ENCODE peak calls at places on chromosome 15, in seven cellular contexts. Y, C, H, P, O, M and R are unnamed samples.

GRCh38 chr15:33985287-33985686 is 17.0 kb downstream of the CHRM5 start:
- DNase-seq in Y (peak; percentile 78), C (peak; percentile 22), H (no peak), P (no peak), O (no peak), M (peak; percentile 56), R (peak; percentile 47)

GRCh38 chr15:27828721-27829120 is 270.4 kb downstream of the OCA2 start:
- DNase-seq in Y (no peak), C (no peak), H (no peak), P (no peak), O (no peak), M (no peak), R (no peak)

GRCh38 chr15:72058590-72058989 is 59.4 kb downstream of the MYO9A start:
- DNase-seq in Y (peak; percentile 39), C (no peak), H (no peak), P (no peak), O (no peak), M (no peak), R (no peak)

GRCh38 chr15:33722005-33722672 is 246.2 kb upstream of the CHRM5 start:
- DNase-seq in Y (peak; percentile 83), C (no peak), H (no peak), P (no peak), O (peak; percentile 63), M (no peak), R (no peak)

GRCh38 chr15:92463352-92463751 is 69.7 kb downstream of the ST8SIA2 start:
- DNase-seq in Y (no peak), C (no peak), H (no peak), P (no peak), O (no peak), M (no peak), R (no peak)

GRCh38 chr15:82045179-82045891 is 483 bp downstream of the MEX3B start:
- DNase-seq in Y (peak; percentile 80), C (peak; percentile 55), H (no peak), P (peak; percentile 38), O (no peak), M (peak; percentile 48), R (peak; percentile 80)

GRCh38 chr15:94162946-94163345 is 68.4 kb upstream of the MCTP2 start:
- DNase-seq in Y (no peak), C (no peak), H (no peak), P (no peak), O (no peak), M (no peak), R (no peak)

GRCh38 chr15:62209821-62210220 is 44.7 kb upstream of the C2CD4B start:
- DNase-seq in Y (no peak), C (peak; percentile 39), H (no peak), P (no peak), O (no peak), M (no peak), R (no peak)

GRCh38 chr15:31179683-31180082 is 78.2 kb upstream of the TRPM1 start:
- DNase-seq in Y (no peak), C (no peak), H (no peak), P (no peak), O (no peak), M (peak; percentile 54), R (no peak)

GRCh38 chr15:91891788-91892187 is 38.3 kb downstream of the SLCO3A1 start:
- DNase-seq in Y (no peak), C (no peak), H (no peak), P (no peak), O (no peak), M (no peak), R (no peak)

GRCh38 chr15:68924866-68925599 is 5.3 kb upstream of the SPESP1 start:
- DNase-seq in Y (peak; percentile 91), C (peak; percentile 90), H (peak; percentile 66), P (peak; percentile 80), O (peak; percentile 86), M (peak; percentile 92), R (peak; percentile 85)

GRCh38 chr15:33201376-33202189 is 7.1 kb upstream of the FMN1 start:
- DNase-seq in Y (peak; percentile 77), C (peak; percentile 81), H (peak; percentile 95), P (peak; percentile 85), O (peak; percentile 98), M (peak; percentile 77), R (peak; percentile 87)

GRCh38 chr15:66254364-66255292 is 1.1 kb upstream of the MEGF11 start:
- DNase-seq in Y (no peak), C (no peak), H (no peak), P (no peak), O (no peak), M (peak; percentile 77), R (peak; percentile 50)
- TF ChIP-seq EZH2 in Y (no peak), C (no peak), H (no peak), P (no peak), O (no peak), M (peak; percentile 64), R (peak; percentile 69)

DNA sequence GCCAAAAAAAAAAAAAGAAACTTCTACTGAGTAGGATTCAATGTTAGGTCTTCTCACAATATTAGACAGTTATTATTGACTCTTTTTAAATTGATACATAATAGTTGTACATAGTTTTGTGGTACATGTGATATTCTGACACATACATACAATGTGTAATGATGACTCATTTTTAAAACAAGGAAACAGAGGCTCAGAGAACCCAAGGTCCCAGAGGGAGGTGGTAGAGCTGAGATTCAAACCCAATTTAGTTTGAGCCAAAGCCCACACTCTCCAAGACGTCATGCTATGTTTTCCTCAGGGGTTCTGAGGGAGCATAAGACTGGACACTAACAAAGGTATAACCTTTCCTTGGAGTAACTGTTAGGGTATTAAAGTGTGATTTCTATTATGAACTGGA is 40.6 kb downstream of the MYO5C start:
- DNase-seq in Y (peak; percentile 69), C (no peak), H (no peak), P (no peak), O (peak; percentile 49), M (no peak), R (no peak)
- TF ChIP-seq EZH2phosphoT487 in Y (no peak), C (no peak), H (no peak), P (no peak), O (no peak), M (no peak), R (no peak)

GRCh38 chr15:77821959-77822256 is 189.2 kb upstream of the LINGO1 start:
- DNase-seq in Y (no peak), C (no peak), H (no peak), P (no peak), O (no peak), M (no peak), R (no peak)

GRCh38 chr15:77821188-77821958 is 188.7 kb upstream of the LINGO1 start:
- DNase-seq in Y (peak; percentile 79), C (peak; percentile 84), H (peak; percentile 37), P (peak; percentile 57), O (peak; percentile 54), M (peak; percentile 84), R (peak; percentile 85)

GRCh38 chr15:77819271-77819806 is 186.6 kb upstream of the LINGO1 start:
- DNase-seq in Y (peak; percentile 22), C (peak; percentile 30), H (no peak), P (no peak), O (no peak), M (peak; percentile 51), R (peak; percentile 71)

GRCh38 chr15:77818484-77819270 is 186.0 kb upstream of the LINGO1 start:
- DNase-seq in Y (no peak), C (no peak), H (no peak), P (no peak), O (no peak), M (peak; percentile 44), R (peak; percentile 41)

DNA sequence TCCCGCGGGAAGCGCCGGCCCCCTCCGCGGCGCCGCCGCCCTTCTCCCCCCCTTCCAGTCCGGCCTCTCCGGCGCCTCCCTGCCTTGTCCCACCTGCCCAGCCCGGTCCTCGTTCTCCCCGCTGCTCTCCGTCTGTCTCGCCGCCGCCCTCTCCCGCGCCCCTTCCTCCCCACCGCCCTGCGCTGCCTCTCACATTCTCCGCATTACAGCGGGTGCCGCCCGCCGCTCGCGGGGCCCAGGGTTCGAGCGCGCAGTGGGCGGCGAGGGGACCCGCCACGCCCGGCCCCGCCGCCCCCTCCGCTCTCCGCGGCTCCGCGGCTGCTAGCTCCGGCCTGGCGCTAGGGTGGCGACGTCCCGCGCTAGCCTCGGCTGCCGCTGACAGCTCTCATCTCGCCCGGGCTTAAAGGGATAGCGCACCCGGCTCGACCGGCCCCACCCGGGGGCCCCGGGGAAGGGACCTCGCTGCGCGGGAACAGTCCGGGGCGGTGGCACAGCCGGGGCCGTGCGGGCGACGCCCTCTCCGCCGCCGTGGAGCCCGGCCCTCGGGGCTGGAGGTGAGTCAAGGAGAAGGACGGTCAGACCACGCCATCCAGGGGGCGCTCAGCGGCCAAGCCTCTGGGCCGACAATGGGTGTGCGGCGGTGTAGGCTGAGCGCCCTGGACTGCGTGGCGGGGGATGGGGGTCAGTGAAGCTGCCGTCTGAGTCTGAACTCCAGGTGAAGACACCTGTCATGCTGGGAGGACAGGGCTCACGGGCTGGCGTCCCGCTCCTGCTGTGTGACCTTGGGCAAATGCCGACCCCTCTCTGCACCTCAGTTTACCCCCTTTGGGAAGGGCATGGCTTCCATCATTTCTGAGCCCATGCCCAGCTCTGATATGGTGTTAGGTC is 187.4 kb upstream of the LINGO1 start:
- DNase-seq in Y (peak; percentile 51), C (peak; percentile 71), H (peak; percentile 38), P (peak; percentile 17), O (peak; percentile 9), M (peak; percentile 76), R (peak; percentile 82)
- TF ChIP-seq EZH2 in Y (peak; percentile 96), C (peak; percentile 83), H (no peak), P (peak; percentile 74), O (peak; percentile 82), M (no peak), R (peak; percentile 98)

GRCh38 chr15:73488698-73489097 is 45.7 kb downstream of the REC114 start:
- DNase-seq in Y (no peak), C (no peak), H (no peak), P (no peak), O (no peak), M (no peak), R (no peak)

GRCh38 chr15:73495171-73495570 is 52.2 kb downstream of the REC114 start:
- DNase-seq in Y (no peak), C (no peak), H (no peak), P (no peak), O (no peak), M (no peak), R (no peak)

GRCh38 chr15:73493936-73494335 is 51.0 kb downstream of the REC114 start:
- DNase-seq in Y (peak; percentile 10), C (no peak), H (no peak), P (no peak), O (no peak), M (no peak), R (no peak)
- TF ChIP-seq EZH2phosphoT487 in Y (no peak), C (no peak), H (no peak), P (no peak), O (no peak), M (no peak), R (no peak)

GRCh38 chr15:89395996-89396395 is 61.4 kb upstream of the POLG start:
- DNase-seq in Y (no peak), C (no peak), H (no peak), P (no peak), O (peak; percentile 13), M (no peak), R (no peak)

GRCh38 chr15:89395461-89395875 is 60.8 kb upstream of the POLG start:
- DNase-seq in Y (no peak), C (no peak), H (no peak), P (no peak), O (no peak), M (no peak), R (no peak)

GRCh38 chr15:89397653-89398023 is 63.0 kb upstream of the POLG start:
- DNase-seq in Y (no peak), C (no peak), H (no peak), P (no peak), O (no peak), M (no peak), R (no peak)

GRCh38 chr15:89399070-89399389 is 64.4 kb upstream of the POLG start:
- DNase-seq in Y (no peak), C (no peak), H (no peak), P (no peak), O (no peak), M (no peak), R (no peak)

GRCh38 chr15:89396723-89397652 is 62.4 kb upstream of the POLG start:
- DNase-seq in Y (no peak), C (no peak), H (no peak), P (no peak), O (no peak), M (peak; percentile 81), R (peak; percentile 28)
- TF ChIP-seq EZH2 in Y (no peak), C (no peak), H (no peak), P (no peak), O (no peak), M (peak; percentile 22), R (no peak)